ENCODE peak calls at places on chromosomes 12 and 14, in seven cellular contexts. Q, I, X, U, V, S and L are unnamed samples.

GRCh38 chr14:84025258-84026012 is 1504.5 kb upstream of the FLRT2 start:
- DNase-seq in Q (no peak), I (no peak), X (no peak), U (no peak), V (no peak), S (no peak), L (no peak)

GRCh38 chr14:70782361-70782760 is 27.0 kb downstream of the MAP3K9 start:
- DNase-seq in Q (no peak), I (no peak), X (no peak), U (no peak), V (no peak), S (peak; percentile 18), L (no peak)

GRCh38 chr14:88553886-88554457 is 835 bp downstream of the PTPN21 start:
- DNase-seq in Q (no peak), I (no peak), X (no peak), U (no peak), V (no peak), S (no peak), L (no peak)

GRCh38 chr12:32647275-32647674 is 31.8 kb upstream of the DNM1L start:
- DNase-seq in Q (no peak), I (no peak), X (no peak), U (no peak), V (no peak), S (no peak), L (no peak)

GRCh38 chr12:19681007-19681406 is 241.7 kb downstream of the AEBP2 start:
- DNase-seq in Q (peak; percentile 23), I (no peak), X (no peak), U (no peak), V (no peak), S (no peak), L (no peak)

GRCh38 chr14:50061664-50062437 is 54.5 kb downstream of the VCPKMT start:
- DNase-seq in Q (peak; percentile 82), I (no peak), X (peak; percentile 64), U (peak; percentile 43), V (peak; percentile 57), S (no peak), L (no peak)

GRCh38 chr14:93430319-93430801 is 379 bp upstream of the UNC79 start:
- DNase-seq in Q (peak; percentile 89), I (no peak), X (no peak), U (no peak), V (no peak), S (no peak), L (peak; percentile 88)

GRCh38 chr12:30696486-30696885 is 817 bp upstream of the IPO8 start:
- DNase-seq in Q (no peak), I (no peak), X (peak; percentile 1), U (no peak), V (no peak), S (no peak), L (no peak)

GRCh38 chr14:94423465-94424056 is 29.0 kb downstream of the SERPINA11 start:
- DNase-seq in Q (peak; percentile 72), I (peak; percentile 4), X (peak; percentile 32), U (no peak), V (no peak), S (no peak), L (peak; percentile 47)

GRCh38 chr12:91704446-91704845 is 441.2 kb downstream of the BTG1 start:
- DNase-seq in Q (no peak), I (no peak), X (no peak), U (no peak), V (no peak), S (no peak), L (peak; percentile 25)

GRCh38 chr12:57031228-57031670 is 14.9 kb upstream of the TAC3 start:
- DNase-seq in Q (no peak), I (no peak), X (peak; percentile 26), U (no peak), V (no peak), S (no peak), L (peak; percentile 71)

GRCh38 chr12:51062631-51063397 is 14.7 kb downstream of the LETMD1 start:
- DNase-seq in Q (no peak), I (no peak), X (no peak), U (no peak), V (no peak), S (no peak), L (no peak)

GRCh38 chr12:50764116-50764860 is 387 bp downstream of the ATF1 start:
- DNase-seq in Q (peak; percentile 73), I (no peak), X (peak; percentile 82), U (peak; percentile 66), V (peak; percentile 78), S (no peak), L (peak; percentile 88)

GRCh38 chr12:103799504-103800251 is 41.4 kb downstream of the NT5DC3 start:
- DNase-seq in Q (no peak), I (no peak), X (no peak), U (no peak), V (no peak), S (no peak), L (peak; percentile 89)

GRCh38 chr14:74583689-74584434 is 28.2 kb downstream of the LTBP2 start:
- DNase-seq in Q (no peak), I (no peak), X (no peak), U (no peak), V (no peak), S (no peak), L (no peak)

GRCh38 chr12:95805864-95806669 is 15.5 kb upstream of the NTN4 start:
- DNase-seq in Q (no peak), I (no peak), X (no peak), U (no peak), V (no peak), S (peak; percentile 100), L (no peak)

GRCh38 chr14:95547626-95548327 is 12.9 kb downstream of the GLRX5 start:
- DNase-seq in Q (no peak), I (no peak), X (no peak), U (no peak), V (no peak), S (no peak), L (no peak)